ENCODE peak calls at places on chromosome 14, in four cellular contexts. A, O, Q and N are unnamed samples.

GRCh38 chr14:61213116-61213720 is 67.9 kb downstream of the TMEM30B start:
- DNase-seq in A (no peak), O (no peak), Q (peak), N (peak)

GRCh38 chr14:66121859-66122258 is 364.3 kb upstream of the CCDC196 start:
- DNase-seq in A (peak), O (no peak), Q (peak), N (no peak)

GRCh38 chr14:35114036-35114435 is 7.8 kb downstream of the PPP2R3C start:
- DNase-seq in A (no peak), O (no peak), Q (peak), N (peak)

GRCh38 chr14:67863223-67863622 is 43.6 kb downstream of the RAD51B start:
- DNase-seq in A (no peak), O (no peak), Q (no peak), N (no peak)

GRCh38 chr14:61269321-61270083 is 11.6 kb downstream of the TMEM30B start:
- DNase-seq in A (peak), O (peak), Q (peak), N (peak)

GRCh38 chr14:93688239-93688666 is 100.0 kb downstream of the PRIMA1 start:
- DNase-seq in A (peak), O (peak), Q (peak), N (no peak)

GRCh38 chr14:24280797-24281460 is 9.5 kb upstream of the RABGGTA start:
- DNase-seq in A (no peak), O (no peak), Q (no peak), N (no peak)

GRCh38 chr14:92323031-92323915 is at the start of gene SLC24A4:
- DNase-seq in A (peak), O (peak), Q (peak), N (no peak)

GRCh38 chr14:24270537-24271133 is 762 bp downstream of the RABGGTA start:
- DNase-seq in A (no peak), O (peak), Q (no peak), N (no peak)

DNA sequence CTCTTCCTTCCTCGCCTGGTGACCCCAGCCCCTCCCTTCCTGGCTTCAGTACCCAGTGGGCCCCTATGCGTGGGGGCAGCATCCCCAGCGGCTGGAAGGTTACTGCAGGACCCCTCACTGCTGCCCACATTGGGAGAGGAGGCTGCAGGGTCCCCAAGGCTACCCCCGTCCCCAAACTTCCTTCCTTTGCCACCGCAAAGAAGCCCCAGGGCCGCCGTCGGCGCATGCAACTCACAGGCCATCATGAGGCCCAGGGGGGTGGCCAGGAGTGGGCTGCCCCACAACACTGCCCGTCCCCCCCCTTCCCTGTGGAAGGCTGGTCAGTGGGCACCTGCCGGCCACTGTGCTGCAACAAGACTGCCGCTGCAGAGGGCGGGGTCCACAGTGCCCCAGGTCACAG is 9.5 kb upstream of the TNFAIP2 start:
- DNase-seq in A (no peak), O (no peak), Q (no peak), N (no peak)
- H2BK15ac ChIP-seq in A (no peak), O (peak), Q (no peak), N (no peak)

DNA sequence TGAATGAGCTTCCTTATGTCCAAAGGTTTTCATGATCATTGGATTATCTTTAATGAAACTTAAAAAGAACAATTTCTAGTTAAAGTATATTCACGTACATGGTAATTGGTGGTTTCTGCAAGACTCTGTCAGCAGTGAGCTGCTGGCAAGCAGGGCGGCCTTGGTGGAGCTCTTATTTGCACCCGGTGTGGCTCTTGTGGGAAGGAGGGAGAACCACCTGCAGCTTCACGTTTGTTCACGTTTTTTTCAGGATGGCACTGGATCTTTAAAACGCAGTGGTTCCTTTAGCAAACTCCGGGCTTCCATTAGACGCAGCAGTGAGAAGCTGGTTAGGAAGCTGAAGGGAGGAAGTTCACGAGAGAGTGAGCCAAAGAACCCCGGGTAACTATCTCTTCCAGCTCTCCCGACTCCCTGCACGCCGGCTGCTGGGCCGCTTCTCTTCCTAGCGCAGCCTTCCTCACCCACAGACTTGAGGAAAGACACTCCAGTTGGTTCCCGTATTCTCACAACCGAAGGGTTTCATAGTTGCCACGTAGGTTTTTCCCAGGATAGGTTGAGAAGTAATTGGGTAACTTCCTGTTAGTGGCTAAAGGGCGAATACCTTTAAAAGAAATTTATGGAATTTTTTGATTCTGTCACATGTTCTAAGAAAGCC is 28.3 kb downstream of the XRCC3 start:
- DNase-seq in A (no peak), O (no peak), Q (no peak), N (peak)
- H2BK15ac ChIP-seq in A (no peak), O (no peak), Q (no peak), N (no peak)

GRCh38 chr14:88354358-88354757 is 31.1 kb upstream of the SPATA7 start:
- DNase-seq in A (no peak), O (no peak), Q (no peak), N (no peak)

GRCh38 chr14:88352299-88353097 is 29.4 kb upstream of the KCNK10 start:
- DNase-seq in A (no peak), O (no peak), Q (no peak), N (peak)
- H2BK15ac ChIP-seq in A (no peak), O (no peak), Q (no peak), N (no peak)

DNA sequence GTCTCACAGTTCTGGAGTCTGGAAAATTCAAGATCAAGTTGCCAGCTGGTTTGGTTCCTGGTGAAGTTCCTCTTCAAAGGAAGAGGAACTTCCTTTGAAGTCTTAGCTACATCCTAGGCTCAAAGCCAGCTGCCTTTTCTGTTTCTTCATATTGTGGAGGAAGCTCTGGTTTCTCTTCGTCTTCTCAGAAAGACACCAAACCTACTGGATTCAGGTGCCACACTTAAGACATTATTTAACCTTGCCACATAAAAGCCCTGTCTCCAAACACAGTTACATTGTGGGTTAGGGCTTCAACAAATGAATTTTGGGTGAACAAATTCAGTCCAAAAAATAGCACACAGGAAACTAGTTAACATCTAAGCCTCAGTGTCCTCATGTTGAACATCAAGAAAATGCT is 1019.8 kb downstream of the GALC start:
- DNase-seq in A (no peak), O (no peak), Q (no peak), N (no peak)
- H2BK15ac ChIP-seq in A (no peak), O (no peak), Q (no peak), N (no peak)

DNA sequence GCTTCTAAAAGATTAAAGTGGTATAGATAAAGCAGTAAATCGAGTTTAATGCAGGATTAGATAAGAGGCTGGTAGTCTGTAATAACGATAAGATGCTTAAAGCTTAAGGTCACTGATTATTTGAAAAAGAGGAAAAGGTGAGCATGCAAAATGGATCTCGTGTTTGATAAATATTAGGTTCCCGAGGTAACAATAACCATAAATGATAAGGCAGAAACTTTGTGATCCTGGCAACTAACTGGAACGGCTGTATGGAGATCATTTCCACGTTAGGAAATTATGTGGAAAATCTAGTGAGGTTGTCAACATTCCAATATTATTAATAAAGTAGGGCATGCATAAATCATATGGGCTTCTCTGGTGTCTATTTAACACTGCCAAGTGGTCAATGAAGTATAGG is 255.5 kb downstream of the EFCAB11 start:
- DNase-seq in A (no peak), O (no peak), Q (no peak), N (no peak)
- H2BK15ac ChIP-seq in A (no peak), O (no peak), Q (no peak), N (no peak)

GRCh38 chr14:105020815-105021655 is at the start of gene CDCA4:
- DNase-seq in A (peak), O (peak), Q (peak), N (peak)
- H2BK15ac ChIP-seq in A (no peak), O (peak), Q (no peak), N (peak)